ENCODE peak calls at places on chromosome 1, in six cellular contexts. T is central memory CD4-positive, alpha-beta T cell; Y is T-cell; M is fibroblast of mammary gland; P is astrocyte of the spinal cord; A is OCI-LY7. C is an unnamed sample.

GRCh38 chr1:190277116-190277515 is 200.5 kb downstream of the BRINP3 start:
- DNase-seq in T (no peak), Y (no peak), M (no peak), P (no peak), A (no peak), C (no peak)

GRCh38 chr1:234708700-234709395 is 98.9 kb upstream of the IRF2BP2 start:
- DNase-seq in T (no peak), Y (no peak), M (no peak), P (no peak), A (no peak), C (no peak)

GRCh38 chr1:25343872-25344271 is 5.7 kb downstream of the TMEM50A start:
- DNase-seq in T (no peak), Y (no peak), M (peak), P (peak), A (no peak), C (no peak)

GRCh38 chr1:44484155-44484688 is 79.2 kb downstream of the RNF220 start:
- DNase-seq in T (no peak), Y (no peak), M (peak), P (peak), A (no peak), C (no peak)

GRCh38 chr1:202199141-202199889 is 5.7 kb downstream of the LGR6 start:
- DNase-seq in T (no peak), Y (no peak), M (no peak), P (no peak), A (no peak), C (no peak)

GRCh38 chr1:167126811-167127210 is 32.9 kb downstream of the STYXL2 start:
- DNase-seq in T (no peak), Y (no peak), M (no peak), P (no peak), A (no peak), C (no peak)

GRCh38 chr1:106222415-106222814 is 834.1 kb upstream of the PRMT6 start:
- DNase-seq in T (no peak), Y (no peak), M (peak), P (peak), A (no peak), C (no peak)

GRCh38 chr1:154972517-154973343 is 1.8 kb upstream of the CKS1B start:
- DNase-seq in T (no peak), Y (no peak), M (peak), P (peak), A (no peak), C (peak)

GRCh38 chr1:38546630-38547029 is 312.9 kb downstream of the RRAGC start:
- DNase-seq in T (no peak), Y (no peak), M (no peak), P (no peak), A (no peak), C (no peak)

C was measured in PC-9.